ENCODE peak calls at places on chromosomes 2 and 18, in five cellular contexts. One of them, this sample, is unnamed.

GRCh38 chr2:6325616-6326015 is 540.1 kb downstream of the CMPK2 start:
- DNase-seq in left cardiac atrium: no peak
- DNase-seq in AG08395: no peak
- DNase-seq in tibial nerve: no peak
- DNase-seq in endothelial cell: no peak
- DNase-seq in this sample: no peak

GRCh38 chr2:236576978-236577377 is 7.4 kb downstream of the ACKR3 start:
- DNase-seq in AG08395: no peak
- DNase-seq in tibial nerve: no peak
- DNase-seq in left cardiac atrium: no peak
- DNase-seq in endothelial cell: no peak
- DNase-seq in this sample: no peak

GRCh38 chr18:68219867-68220266 is 495.0 kb downstream of the TMX3 start:
- DNase-seq in tibial nerve: no peak
- DNase-seq in left cardiac atrium: no peak
- DNase-seq in AG08395: peak
- DNase-seq in endothelial cell: no peak
- DNase-seq in this sample: no peak

GRCh38 chr2:150339951-150340350 is 147.5 kb downstream of the RND3 start:
- DNase-seq in left cardiac atrium: no peak
- DNase-seq in tibial nerve: no peak
- DNase-seq in AG08395: no peak
- DNase-seq in endothelial cell: no peak
- DNase-seq in this sample: no peak

GRCh38 chr2:45269149-45269793 is 260.0 kb upstream of the SIX2 start:
- DNase-seq in AG08395: peak
- DNase-seq in left cardiac atrium: no peak
- DNase-seq in tibial nerve: no peak
- DNase-seq in endothelial cell: no peak
- DNase-seq in this sample: no peak

GRCh38 chr18:58493516-58494253 is 135.2 kb downstream of the ALPK2 start:
- DNase-seq in tibial nerve: peak
- DNase-seq in endothelial cell: peak
- DNase-seq in left cardiac atrium: peak
- DNase-seq in AG08395: peak
- DNase-seq in this sample: peak

GRCh38 chr2:164782323-164782722 is 59.3 kb downstream of the COBLL1 start:
- DNase-seq in endothelial cell: no peak
- DNase-seq in left cardiac atrium: no peak
- DNase-seq in AG08395: no peak
- DNase-seq in tibial nerve: no peak
- DNase-seq in this sample: no peak

GRCh38 chr2:186570587-186570986 is 19.3 kb upstream of the ITGAV start:
- DNase-seq in AG08395: no peak
- DNase-seq in left cardiac atrium: no peak
- DNase-seq in endothelial cell: no peak
- DNase-seq in tibial nerve: no peak
- DNase-seq in this sample: no peak

GRCh38 chr2:207434288-207434687 is 95.5 kb upstream of the CREB1 start:
- DNase-seq in tibial nerve: no peak
- DNase-seq in AG08395: no peak
- DNase-seq in endothelial cell: no peak
- DNase-seq in left cardiac atrium: no peak
- DNase-seq in this sample: no peak

GRCh38 chr2:42249887-42250286 is 80.7 kb downstream of the EML4 start:
- DNase-seq in tibial nerve: no peak
- DNase-seq in endothelial cell: no peak
- DNase-seq in AG08395: no peak
- DNase-seq in left cardiac atrium: no peak
- DNase-seq in this sample: no peak

GRCh38 chr2:33210626-33211025 is 263.9 kb downstream of the LTBP1 start:
- DNase-seq in tibial nerve: no peak
- DNase-seq in left cardiac atrium: peak
- DNase-seq in AG08395: peak
- DNase-seq in endothelial cell: no peak
- DNase-seq in this sample: peak

GRCh38 chr2:126717928-126718327 is 62.0 kb downstream of the GYPC start:
- DNase-seq in AG08395: no peak
- DNase-seq in tibial nerve: no peak
- DNase-seq in left cardiac atrium: no peak
- DNase-seq in endothelial cell: no peak
- DNase-seq in this sample: no peak

GRCh38 chr2:127454595-127455565 is 36.7 kb downstream of the PROC start:
- DNase-seq in endothelial cell: no peak
- DNase-seq in tibial nerve: no peak
- DNase-seq in AG08395: no peak
- DNase-seq in left cardiac atrium: no peak
- DNase-seq in this sample: no peak

GRCh38 chr18:35618703-35619102 is 37.2 kb downstream of the GALNT1 start:
- DNase-seq in AG08395: peak
- DNase-seq in tibial nerve: no peak
- DNase-seq in endothelial cell: no peak
- DNase-seq in left cardiac atrium: no peak
- DNase-seq in this sample: no peak

GRCh38 chr2:239677455-239678185 is 276.8 kb upstream of the HDAC4 start:
- DNase-seq in tibial nerve: no peak
- DNase-seq in left cardiac atrium: no peak
- DNase-seq in AG08395: no peak
- DNase-seq in endothelial cell: no peak
- DNase-seq in this sample: no peak

GRCh38 chr18:610214-610928 is 13.6 kb downstream of the CLUL1 start:
- DNase-seq in AG08395: no peak
- DNase-seq in tibial nerve: no peak
- DNase-seq in left cardiac atrium: no peak
- DNase-seq in endothelial cell: no peak
- DNase-seq in this sample: no peak

GRCh38 chr2:232097758-232098157 is 136.2 kb downstream of the DIS3L2 start:
- DNase-seq in endothelial cell: no peak
- DNase-seq in left cardiac atrium: no peak
- DNase-seq in tibial nerve: no peak
- DNase-seq in AG08395: no peak
- DNase-seq in this sample: no peak

GRCh38 chr2:43939695-43940094 is 56.1 kb downstream of the LRPPRC start:
- DNase-seq in tibial nerve: no peak
- DNase-seq in left cardiac atrium: no peak
- DNase-seq in endothelial cell: no peak
- DNase-seq in AG08395: no peak
- DNase-seq in this sample: no peak

GRCh38 chr2:33645861-33646260 is 46.8 kb upstream of the FAM98A start:
- DNase-seq in tibial nerve: no peak
- DNase-seq in AG08395: no peak
- DNase-seq in endothelial cell: no peak
- DNase-seq in left cardiac atrium: no peak
- DNase-seq in this sample: no peak

GRCh38 chr18:69916412-69916811 is 31.3 kb downstream of the CD226 start:
- DNase-seq in AG08395: no peak
- DNase-seq in endothelial cell: no peak
- DNase-seq in tibial nerve: no peak
- DNase-seq in left cardiac atrium: no peak
- DNase-seq in this sample: no peak

GRCh38 chr2:190912731-190913130 is 32.1 kb downstream of the GLS start:
- DNase-seq in endothelial cell: no peak
- DNase-seq in AG08395: no peak
- DNase-seq in left cardiac atrium: no peak
- DNase-seq in tibial nerve: no peak
- DNase-seq in this sample: no peak

GRCh38 chr2:233979748-233980147 is 62.6 kb downstream of the TRPM8 start:
- DNase-seq in tibial nerve: no peak
- DNase-seq in left cardiac atrium: no peak
- DNase-seq in AG08395: no peak
- DNase-seq in endothelial cell: no peak
- DNase-seq in this sample: no peak

GRCh38 chr2:40164736-40165502 is 287.0 kb downstream of the SLC8A1 start:
- DNase-seq in tibial nerve: peak
- DNase-seq in endothelial cell: no peak
- DNase-seq in left cardiac atrium: peak
- DNase-seq in AG08395: no peak
- DNase-seq in this sample: no peak

This sample was measured in aorta.